ENCODE peak calls at places on chromosomes 3 and 15, in seven cellular contexts. P is hepatocyte, N is ovary, E is body of pancreas, Z is adrenal gland, X is fibroblast of lung, T is stomach. O is an unnamed sample. For H3K9me3, the result is how much of the 10 kb centered on the place peaks cover.

GRCh38 chr3:195135921-195136320 is 135.0 kb downstream of the XXYLT1 start:
- DNase-seq in P (no peak), N (no peak), E (no peak), Z (no peak), X (no peak), T (no peak), O (no peak)

GRCh38 chr3:3531476-3531875 is 267.8 kb upstream of the LRRN1 start:
- DNase-seq in P (no peak), N (no peak), E (no peak), Z (no peak), X (peak), T (no peak), O (no peak)

GRCh38 chr15:40436892-40437753 is 3.6 kb upstream of the BAHD1 start:
- DNase-seq in P (no peak), N (no peak), E (no peak), Z (no peak), X (no peak), T (no peak), O (peak)

GRCh38 chr3:8987673-8988655 is 24.7 kb upstream of the RAD18 start:
- DNase-seq in P (peak), N (peak), E (peak), Z (peak), X (peak), T (peak), O (peak)

GRCh38 chr3:31980530-31981205 is 394 bp downstream of the OSBPL10 start:
- DNase-seq in P (peak), N (peak), E (peak), Z (peak), X (peak), T (peak), O (peak)

GRCh38 chr3:127092776-127093175 is 100.2 kb upstream of the PRR23E start:
- DNase-seq in P (no peak), N (no peak), E (no peak), Z (no peak), X (no peak), T (no peak), O (no peak)

GRCh38 chr3:13707456-13707855 is 158.5 kb downstream of the FBLN2 start:
- DNase-seq in P (no peak), N (peak), E (peak), Z (no peak), X (no peak), T (no peak), O (no peak)

GRCh38 chr15:77538793-77539487 is 93.8 kb downstream of the LINGO1 start:
- DNase-seq in P (no peak), N (no peak), E (peak), Z (no peak), X (no peak), T (peak), O (no peak)

GRCh38 chr3:106428565-106428994 is 559.8 kb upstream of the CBLB start:
- DNase-seq in P (peak), N (peak), E (peak), Z (peak), X (peak), T (no peak), O (no peak)

GRCh38 chr15:100434038-100434437 is 92.3 kb upstream of the ADAMTS17 start:
- DNase-seq in P (no peak), N (no peak), E (no peak), Z (no peak), X (no peak), T (no peak), O (no peak)

GRCh38 chr3:128071771-128072453 is 19.7 kb downstream of the SEC61A1 start:
- DNase-seq in P (no peak), N (no peak), E (no peak), Z (no peak), X (no peak), T (no peak), O (peak)

GRCh38 chr3:39378092-39378491 is 5.1 kb upstream of the SLC25A38 start:
- DNase-seq in P (peak), N (peak), E (peak), Z (peak), X (peak), T (peak), O (peak)

GRCh38 chr3:25973111-25973510 is 183.2 kb downstream of the OXSM start:
- DNase-seq in P (no peak), N (no peak), E (no peak), Z (no peak), X (no peak), T (no peak), O (no peak)

GRCh38 chr3:192957441-192957951 is 39.8 kb upstream of the MB21D2 start:
- DNase-seq in P (peak), N (peak), E (peak), Z (peak), X (peak), T (no peak), O (no peak)

GRCh38 chr3:28978092-28978491 is 302.8 kb upstream of the RBMS3 start:
- DNase-seq in P (no peak), N (no peak), E (no peak), Z (no peak), X (no peak), T (no peak), O (no peak)

GRCh38 chr15:65630760-65631159 is 9.0 kb downstream of the SLC24A1 start:
- DNase-seq in P (no peak), N (no peak), E (no peak), Z (no peak), X (no peak), T (no peak), O (no peak)

GRCh38 chr3:43473737-43474136 is 148.1 kb downstream of the ANO10 start:
- DNase-seq in P (no peak), N (no peak), E (no peak), Z (no peak), X (no peak), T (no peak), O (no peak)

GRCh38 chr3:14503706-14504065 is 36.5 kb downstream of the GRIP2 start:
- DNase-seq in P (no peak), N (peak), E (no peak), Z (no peak), X (no peak), T (no peak), O (no peak)

GRCh38 chr3:71690222-71690821 is 34.9 kb downstream of the EIF4E3 start:
- DNase-seq in P (peak), N (peak), E (no peak), Z (peak), X (peak), T (no peak), O (no peak)

GRCh38 chr3:157133434-157134320 is 26.3 kb downstream of the CCNL1 start:
- DNase-seq in P (no peak), N (no peak), E (no peak), Z (no peak), X (no peak), T (no peak), O (no peak)

GRCh38 chr3:157136647-157137387 is 23.1 kb downstream of the CCNL1 start:
- DNase-seq in P (peak), N (no peak), E (peak), Z (no peak), X (peak), T (peak), O (no peak)

GRCh38 chr3:157135671-157136396 is 24.1 kb downstream of the CCNL1 start:
- DNase-seq in P (peak), N (peak), E (peak), Z (peak), X (peak), T (no peak), O (no peak)

GRCh38 chr3:157132936-157133335 is 27.0 kb downstream of the CCNL1 start:
- DNase-seq in P (no peak), N (no peak), E (no peak), Z (no peak), X (no peak), T (no peak), O (no peak)

GRCh38 chr3:157134620-157135191 is 25.2 kb downstream of the CCNL1 start:
- DNase-seq in P (peak), N (no peak), E (peak), Z (no peak), X (peak), T (peak), O (no peak)
- H3K27ac ChIP-seq in P (peak), N (no peak), E (peak), Z (peak), X (no peak), T (peak), O (no peak)

GRCh38 chr3:134522541-134522940 is 36.7 kb downstream of the CEP63 start:
- DNase-seq in P (no peak), N (no peak), E (no peak), Z (no peak), X (no peak), T (no peak), O (no peak)

GRCh38 chr3:134527037-134527436 is 41.2 kb downstream of the CEP63 start:
- DNase-seq in P (no peak), N (no peak), E (no peak), Z (no peak), X (no peak), T (no peak), O (peak)

GRCh38 chr3:134527538-134528186 is 41.8 kb downstream of the CEP63 start:
- DNase-seq in P (no peak), N (no peak), E (no peak), Z (no peak), X (no peak), T (no peak), O (no peak)

GRCh38 chr3:134525293-134525692 is 39.4 kb downstream of the CEP63 start:
- DNase-seq in P (no peak), N (no peak), E (no peak), Z (no peak), X (no peak), T (no peak), O (no peak)

DNA sequence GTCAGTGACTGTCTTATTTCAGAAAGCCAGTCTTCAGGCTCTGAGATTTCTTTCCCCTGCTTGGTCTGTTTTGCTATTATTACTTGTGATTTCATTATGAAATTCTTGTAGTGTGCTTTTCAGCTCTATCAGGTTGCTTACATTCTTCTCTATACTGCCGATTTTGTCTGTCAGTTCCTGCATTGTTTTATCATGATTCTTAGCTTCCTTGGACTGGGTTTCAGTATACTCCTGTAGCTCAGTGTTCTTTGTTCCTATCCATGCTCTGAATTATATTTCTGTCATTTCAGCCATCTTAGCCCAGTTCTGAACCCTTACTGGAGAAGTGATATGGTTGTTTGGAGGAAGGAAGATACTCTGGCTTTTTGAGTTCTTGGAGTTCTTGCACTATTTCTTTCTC is 40.5 kb downstream of the CEP63 start:
- DNase-seq in P (no peak), N (no peak), E (no peak), Z (no peak), X (no peak), T (no peak), O (no peak)
- H3K9me3 ChIP-seq in P (under half), N (under half), E (under half), Z (under half), X (under half), T (under half), O (under half)

GRCh38 chr3:124629492-124629891 is 100.8 kb upstream of the UMPS start:
- DNase-seq in P (no peak), N (no peak), E (no peak), Z (no peak), X (no peak), T (no peak), O (no peak)
- H3K27ac ChIP-seq in P (peak), N (no peak), E (no peak), Z (no peak), X (no peak), T (peak), O (no peak)

GRCh38 chr15:92949604-92950249 is 49.6 kb downstream of the CHD2 start:
- DNase-seq in P (peak), N (no peak), E (no peak), Z (no peak), X (no peak), T (no peak), O (no peak)

GRCh38 chr15:92942706-92943105 is 42.6 kb downstream of the CHD2 start:
- DNase-seq in P (no peak), N (no peak), E (no peak), Z (no peak), X (no peak), T (no peak), O (no peak)

GRCh38 chr15:92944946-92945521 is 44.9 kb downstream of the CHD2 start:
- DNase-seq in P (no peak), N (no peak), E (no peak), Z (peak), X (no peak), T (no peak), O (no peak)

GRCh38 chr15:92943581-92943980 is 43.5 kb downstream of the CHD2 start:
- DNase-seq in P (no peak), N (no peak), E (no peak), Z (no peak), X (peak), T (no peak), O (no peak)

GRCh38 chr15:92947071-92947730 is 47.1 kb downstream of the CHD2 start:
- DNase-seq in P (no peak), N (no peak), E (no peak), Z (no peak), X (no peak), T (no peak), O (no peak)
- H3K9me3 ChIP-seq in P (under half), N (under half), E (under half), Z (under half), X (under half), T (under half), O (half or more)

GRCh38 chr15:83081256-83082014 is 14.4 kb upstream of the BTBD1 start:
- DNase-seq in P (no peak), N (no peak), E (no peak), Z (no peak), X (no peak), T (no peak), O (no peak)

GRCh38 chr15:83082730-83083386 is 15.8 kb upstream of the BTBD1 start:
- DNase-seq in P (no peak), N (no peak), E (no peak), Z (no peak), X (no peak), T (peak), O (no peak)

GRCh38 chr15:83077487-83078230 is 10.6 kb upstream of the BTBD1 start:
- DNase-seq in P (no peak), N (no peak), E (no peak), Z (no peak), X (no peak), T (no peak), O (no peak)

GRCh38 chr15:83078712-83079111 is 11.7 kb upstream of the BTBD1 start:
- DNase-seq in P (no peak), N (no peak), E (no peak), Z (no peak), X (no peak), T (no peak), O (no peak)
- H3K27ac ChIP-seq in P (no peak), N (no peak), E (no peak), Z (no peak), X (no peak), T (no peak), O (no peak)

O was measured in endodermal cell.